ENCODE peak calls at places on chromosomes 4 and X, in nine cellular contexts. H is AG08395; A is body of pancreas; C is naive B cell; B is stimulated activated CD4-positive, alpha-beta T cell treated with anti-CD3 and anti-CD28 coated beads, TNF-alpha, amount 100 ng/mL, for 1 hour; I is HL-60; E is activated CD8-positive, alpha-beta memory T cell treated with anti-CD3 and anti-CD28 coated beads for 1 hour; Q is cardiac fibroblast; T is NAMALWA. G is an unnamed sample.

GRCh38 chr4:82988323-82988832 is 22.2 kb downstream of the LIN54 start:
- DNase-seq in E (no peak), Q (peak), A (no peak), I (no peak), C (no peak), T (no peak), H (peak), B (no peak), G (no peak)

GRCh38 chrX:28920554-28920953 is 333.3 kb downstream of the IL1RAPL1 start:
- DNase-seq in T (no peak), C (no peak), Q (no peak), E (no peak), B (no peak), A (no peak), I (no peak), H (no peak), G (no peak)

GRCh38 chr4:41256131-41256739 is 493 bp upstream of the UCHL1 start:
- DNase-seq in B (no peak), C (no peak), E (no peak), H (no peak), I (no peak), T (peak), Q (peak), A (no peak), G (peak)

GRCh38 chrX:94329182-94329581 is 655.2 kb downstream of the FAM133A start:
- DNase-seq in C (no peak), H (no peak), E (no peak), T (no peak), I (no peak), B (no peak), Q (no peak), A (no peak), G (no peak)

GRCh38 chrX:54288277-54288676 is 69.6 kb downstream of the WNK3 start:
- DNase-seq in C (no peak), Q (no peak), I (no peak), A (no peak), T (no peak), B (no peak), E (no peak), H (no peak), G (no peak)

GRCh38 chr4:90060039-90060438 is 67.2 kb upstream of the CCSER1 start:
- DNase-seq in Q (no peak), I (no peak), T (no peak), B (no peak), C (no peak), E (no peak), H (no peak), A (no peak), G (no peak)

GRCh38 chr4:139167774-139168444 is 9.1 kb downstream of the ELF2 start:
- DNase-seq in I (peak), Q (peak), C (no peak), A (peak), T (peak), H (peak), B (no peak), E (no peak), G (no peak)

GRCh38 chrX:34631826-34632225 is 25.3 kb downstream of the TMEM47 start:
- DNase-seq in A (no peak), C (no peak), B (no peak), E (no peak), H (no peak), Q (peak), I (no peak), T (no peak), G (peak)

GRCh38 chr4:74237425-74237966 is 70.8 kb upstream of the EPGN start:
- DNase-seq in C (no peak), E (no peak), I (no peak), A (no peak), T (no peak), B (no peak), Q (no peak), H (no peak), G (no peak)

GRCh38 chr4:174314770-174315169 is 31.1 kb downstream of the CEP44 start:
- DNase-seq in I (no peak), Q (peak), T (no peak), B (no peak), H (peak), E (no peak), C (no peak), A (no peak), G (no peak)

GRCh38 chr4:93646225-93646930 is 182.2 kb upstream of the ATOH1 start:
- DNase-seq in C (no peak), I (no peak), Q (no peak), B (no peak), T (no peak), H (no peak), A (no peak), E (no peak), G (no peak)

GRCh38 chr4:11467931-11468330 is 39.2 kb upstream of the HS3ST1 start:
- DNase-seq in I (no peak), B (no peak), Q (no peak), A (no peak), E (no peak), C (no peak), H (no peak), T (no peak), G (no peak)

GRCh38 chr4:4417886-4418285 is 31.0 kb downstream of the NSG1 start:
- DNase-seq in B (no peak), A (no peak), C (no peak), H (no peak), E (no peak), Q (no peak), T (no peak), I (no peak), G (no peak)